ENCODE peak calls at places on chromosomes 12 and 14, in four cellular contexts. One of them, this sample, is unnamed.

GRCh38 chr14:90970167-90970600 is 90.3 kb downstream of the RPS6KA5 start:
- DNase-seq in hepatocyte: no peak
- DNase-seq in lower lobe of right lung: no peak
- DNase-seq in fibroblast of the aortic adventitia: peak; percentile 79
- DNase-seq in this sample: no peak

GRCh38 chr12:116390656-116391335 is 113.3 kb upstream of the MED13L start:
- DNase-seq in hepatocyte: no peak
- DNase-seq in lower lobe of right lung: no peak
- DNase-seq in fibroblast of the aortic adventitia: no peak
- DNase-seq in this sample: no peak

GRCh38 chr14:104422301-104423223 is 157.0 kb upstream of the C14orf180 start:
- DNase-seq in hepatocyte: no peak
- DNase-seq in lower lobe of right lung: no peak
- DNase-seq in fibroblast of the aortic adventitia: no peak
- DNase-seq in this sample: no peak

GRCh38 chr14:51917186-51917585 is 56.8 kb downstream of the GNG2 start:
- DNase-seq in hepatocyte: no peak
- DNase-seq in lower lobe of right lung: no peak
- DNase-seq in fibroblast of the aortic adventitia: peak; percentile 25
- DNase-seq in this sample: no peak

GRCh38 chr12:100823988-100824387 is 29.4 kb downstream of the ANO4 start:
- DNase-seq in hepatocyte: no peak
- DNase-seq in lower lobe of right lung: no peak
- DNase-seq in fibroblast of the aortic adventitia: no peak
- DNase-seq in this sample: no peak

GRCh38 chr14:23102801-23103200 is 2.0 kb downstream of the CIROP start:
- DNase-seq in hepatocyte: no peak
- DNase-seq in lower lobe of right lung: no peak
- DNase-seq in fibroblast of the aortic adventitia: no peak
- DNase-seq in this sample: no peak

GRCh38 chr14:74290415-74290814 is 12.3 kb downstream of the ABCD4 start:
- DNase-seq in hepatocyte: no peak
- DNase-seq in lower lobe of right lung: no peak
- DNase-seq in fibroblast of the aortic adventitia: peak; percentile 16
- DNase-seq in this sample: peak; percentile 20

GRCh38 chr14:88955470-88955869 is 131.0 kb downstream of the TTC8 start:
- DNase-seq in hepatocyte: no peak
- DNase-seq in lower lobe of right lung: no peak
- DNase-seq in fibroblast of the aortic adventitia: no peak
- DNase-seq in this sample: no peak

GRCh38 chr12:38697290-38697689 is 208.1 kb downstream of the CPNE8 start:
- DNase-seq in hepatocyte: no peak
- DNase-seq in lower lobe of right lung: no peak
- DNase-seq in fibroblast of the aortic adventitia: no peak
- DNase-seq in this sample: no peak

GRCh38 chr12:92786045-92786444 is 83.3 kb downstream of the PLEKHG7 start:
- DNase-seq in hepatocyte: no peak
- DNase-seq in lower lobe of right lung: no peak
- DNase-seq in fibroblast of the aortic adventitia: peak; percentile 64
- DNase-seq in this sample: no peak

GRCh38 chr14:98858158-98858557 is 413.8 kb downstream of the BCL11B start:
- DNase-seq in hepatocyte: no peak
- DNase-seq in lower lobe of right lung: no peak
- DNase-seq in fibroblast of the aortic adventitia: no peak
- DNase-seq in this sample: no peak

GRCh38 chr12:49553512-49554088 is 14.3 kb downstream of the MCRS1 start:
- DNase-seq in hepatocyte: no peak
- DNase-seq in lower lobe of right lung: no peak
- DNase-seq in fibroblast of the aortic adventitia: no peak
- DNase-seq in this sample: peak; percentile 65

GRCh38 chr14:61147898-61148549 is 133.1 kb downstream of the TMEM30B start:
- DNase-seq in hepatocyte: no peak
- DNase-seq in lower lobe of right lung: no peak
- DNase-seq in fibroblast of the aortic adventitia: peak; percentile 63
- DNase-seq in this sample: peak; percentile 91

GRCh38 chr12:45217846-45218245 is 2.0 kb downstream of the ANO6 start:
- DNase-seq in hepatocyte: no peak
- DNase-seq in lower lobe of right lung: no peak
- DNase-seq in fibroblast of the aortic adventitia: peak; percentile 18
- DNase-seq in this sample: no peak

GRCh38 chr14:62001988-62002387 is 239.8 kb downstream of the SNAPC1 start:
- DNase-seq in hepatocyte: no peak
- DNase-seq in lower lobe of right lung: no peak
- DNase-seq in fibroblast of the aortic adventitia: no peak
- DNase-seq in this sample: peak; percentile 4

GRCh38 chr12:24955853-24956252 is 7.0 kb upstream of the BCAT1 start:
- DNase-seq in hepatocyte: no peak
- DNase-seq in lower lobe of right lung: no peak
- DNase-seq in fibroblast of the aortic adventitia: no peak
- DNase-seq in this sample: no peak

GRCh38 chr14:96502621-96503251 is 554 bp downstream of the PAPOLA start:
- DNase-seq in hepatocyte: peak; percentile 56
- DNase-seq in lower lobe of right lung: peak; percentile 84
- DNase-seq in fibroblast of the aortic adventitia: peak; percentile 25
- DNase-seq in this sample: peak; percentile 43

GRCh38 chr12:120961604-120962486 is 16.5 kb upstream of the HNF1A start:
- DNase-seq in hepatocyte: peak; percentile 93
- DNase-seq in lower lobe of right lung: no peak
- DNase-seq in fibroblast of the aortic adventitia: no peak
- DNase-seq in this sample: no peak

GRCh38 chr14:72892879-72893635 is 844 bp downstream of the DPF3 start:
- DNase-seq in hepatocyte: peak; percentile 26
- DNase-seq in lower lobe of right lung: peak; percentile 49
- DNase-seq in fibroblast of the aortic adventitia: peak; percentile 23
- DNase-seq in this sample: peak; percentile 13

GRCh38 chr12:79124385-79124784 is 259.8 kb downstream of the SYT1 start:
- DNase-seq in hepatocyte: no peak
- DNase-seq in lower lobe of right lung: no peak
- DNase-seq in fibroblast of the aortic adventitia: no peak
- DNase-seq in this sample: no peak

GRCh38 chr14:96811265-96811664 is 14.1 kb downstream of the VRK1 start:
- DNase-seq in hepatocyte: no peak
- DNase-seq in lower lobe of right lung: no peak
- DNase-seq in fibroblast of the aortic adventitia: peak; percentile 89
- DNase-seq in this sample: peak; percentile 34

GRCh38 chr14:91223028-91223783 is 21.3 kb downstream of the GPR68 start:
- DNase-seq in hepatocyte: no peak
- DNase-seq in lower lobe of right lung: no peak
- DNase-seq in fibroblast of the aortic adventitia: no peak
- DNase-seq in this sample: no peak

GRCh38 chr12:57616383-57617101 is 5.3 kb downstream of the ARHGEF25 start:
- DNase-seq in hepatocyte: no peak
- DNase-seq in lower lobe of right lung: no peak
- DNase-seq in fibroblast of the aortic adventitia: peak; percentile 57
- DNase-seq in this sample: peak; percentile 55

GRCh38 chr12:6226701-6227096 is 26.5 kb downstream of the CD9 start:
- DNase-seq in hepatocyte: peak; percentile 29
- DNase-seq in lower lobe of right lung: peak; percentile 76
- DNase-seq in fibroblast of the aortic adventitia: no peak
- DNase-seq in this sample: no peak

GRCh38 chr14:104384776-104385071 is 194.8 kb upstream of the C14orf180 start:
- DNase-seq in hepatocyte: no peak
- DNase-seq in lower lobe of right lung: no peak
- DNase-seq in fibroblast of the aortic adventitia: no peak
- DNase-seq in this sample: no peak

GRCh38 chr14:90518941-90519256 is 122.1 kb downstream of the CALM1 start:
- DNase-seq in hepatocyte: peak; percentile 22
- DNase-seq in lower lobe of right lung: peak; percentile 39
- DNase-seq in fibroblast of the aortic adventitia: no peak
- DNase-seq in this sample: peak; percentile 72

GRCh38 chr14:102930753-102931579 is 8.5 kb downstream of the AMN start:
- DNase-seq in hepatocyte: peak; percentile 34
- DNase-seq in lower lobe of right lung: peak; percentile 49
- DNase-seq in fibroblast of the aortic adventitia: peak; percentile 5
- DNase-seq in this sample: peak; percentile 65

GRCh38 chr12:132807295-132808222 is 21.1 kb downstream of the GOLGA3 start:
- DNase-seq in hepatocyte: no peak
- DNase-seq in lower lobe of right lung: no peak
- DNase-seq in fibroblast of the aortic adventitia: no peak
- DNase-seq in this sample: no peak

GRCh38 chr14:100261621-100262020 is 22.7 kb downstream of the YY1 start:
- DNase-seq in hepatocyte: no peak
- DNase-seq in lower lobe of right lung: no peak
- DNase-seq in fibroblast of the aortic adventitia: no peak
- DNase-seq in this sample: no peak

GRCh38 chr14:65751510-65751909 is 339.0 kb downstream of the FUT8 start:
- DNase-seq in hepatocyte: no peak
- DNase-seq in lower lobe of right lung: no peak
- DNase-seq in fibroblast of the aortic adventitia: no peak
- DNase-seq in this sample: no peak

GRCh38 chr14:21476526-21476924 is 234 bp downstream of the RAB2B start:
- DNase-seq in hepatocyte: peak; percentile 93
- DNase-seq in lower lobe of right lung: peak; percentile 93
- DNase-seq in fibroblast of the aortic adventitia: no peak
- DNase-seq in this sample: peak; percentile 86

GRCh38 chr14:29028973-29029582 is 262.5 kb downstream of the FOXG1 start:
- DNase-seq in hepatocyte: peak; percentile 73
- DNase-seq in lower lobe of right lung: no peak
- DNase-seq in fibroblast of the aortic adventitia: peak; percentile 13
- DNase-seq in this sample: no peak

GRCh38 chr14:69933623-69934275 is 54.5 kb downstream of the SMOC1 start:
- DNase-seq in hepatocyte: no peak
- DNase-seq in lower lobe of right lung: no peak
- DNase-seq in fibroblast of the aortic adventitia: no peak
- DNase-seq in this sample: no peak

GRCh38 chr12:101891462-101891971 is 14.1 kb downstream of the DRAM1 start:
- DNase-seq in hepatocyte: peak; percentile 49
- DNase-seq in lower lobe of right lung: peak; percentile 69
- DNase-seq in fibroblast of the aortic adventitia: peak; percentile 65
- DNase-seq in this sample: peak; percentile 31

GRCh38 chr14:83883732-83884131 is 1646.2 kb upstream of the FLRT2 start:
- DNase-seq in hepatocyte: no peak
- DNase-seq in lower lobe of right lung: no peak
- DNase-seq in fibroblast of the aortic adventitia: no peak
- DNase-seq in this sample: no peak

GRCh38 chr14:89185919-89186849 is 230.8 kb downstream of the FOXN3 start:
- DNase-seq in hepatocyte: peak; percentile 68
- DNase-seq in lower lobe of right lung: no peak
- DNase-seq in fibroblast of the aortic adventitia: peak; percentile 66
- DNase-seq in this sample: peak; percentile 73

GRCh38 chr14:60653709-60654161 is 4.5 kb upstream of the SIX1 start:
- DNase-seq in hepatocyte: no peak
- DNase-seq in lower lobe of right lung: no peak
- DNase-seq in fibroblast of the aortic adventitia: no peak
- DNase-seq in this sample: no peak

GRCh38 chr12:57010627-57011224 is 4.4 kb upstream of the ZBTB39 start:
- DNase-seq in hepatocyte: no peak
- DNase-seq in lower lobe of right lung: no peak
- DNase-seq in fibroblast of the aortic adventitia: no peak
- DNase-seq in this sample: no peak

GRCh38 chr12:110776410-110776809 is 33.7 kb upstream of the PPP1CC start:
- DNase-seq in hepatocyte: no peak
- DNase-seq in lower lobe of right lung: no peak
- DNase-seq in fibroblast of the aortic adventitia: no peak
- DNase-seq in this sample: no peak

GRCh38 chr14:77113644-77114043 is 15.6 kb downstream of the CIPC start:
- DNase-seq in hepatocyte: no peak
- DNase-seq in lower lobe of right lung: no peak
- DNase-seq in fibroblast of the aortic adventitia: no peak
- DNase-seq in this sample: no peak
- TF ChIP-seq CTCF in hepatocyte: no peak
- TF ChIP-seq CTCF in lower lobe of right lung: no peak
- TF ChIP-seq CTCF in fibroblast of the aortic adventitia: no peak
- TF ChIP-seq CTCF in this sample: no peak

GRCh38 chr12:123427036-123427769 is 9.3 kb downstream of the RILPL2 start:
- DNase-seq in hepatocyte: no peak
- DNase-seq in lower lobe of right lung: no peak
- DNase-seq in fibroblast of the aortic adventitia: no peak
- DNase-seq in this sample: no peak

DNA sequence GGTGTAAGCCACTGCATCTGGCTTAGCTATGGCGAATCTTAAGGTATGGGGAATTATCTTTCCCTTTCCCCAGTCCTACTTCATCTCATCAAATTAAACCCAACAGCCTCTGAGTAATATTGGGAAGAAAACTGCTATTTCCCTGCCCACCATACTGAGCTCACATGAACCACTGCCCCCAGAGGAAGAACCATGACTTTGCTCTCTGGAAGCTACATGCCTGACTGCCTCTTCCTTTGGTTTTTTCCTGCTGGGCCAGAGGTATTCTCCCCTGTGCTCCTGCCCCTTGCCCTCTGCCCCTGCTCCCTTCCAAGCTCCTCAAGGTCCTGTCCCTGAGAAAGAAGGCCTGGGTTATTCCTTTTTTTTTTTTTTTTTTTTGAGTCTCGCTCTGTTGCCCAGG is 15.2 kb downstream of the RILPL2 start:
- DNase-seq in hepatocyte: no peak
- DNase-seq in lower lobe of right lung: no peak
- DNase-seq in fibroblast of the aortic adventitia: no peak
- DNase-seq in this sample: no peak
- TF ChIP-seq CTCF in hepatocyte: no peak
- TF ChIP-seq CTCF in lower lobe of right lung: no peak
- TF ChIP-seq CTCF in fibroblast of the aortic adventitia: no peak
- TF ChIP-seq CTCF in this sample: no peak

GRCh38 chr14:37712976-37713431 is 117.6 kb downstream of the TTC6 start:
- DNase-seq in hepatocyte: no peak
- DNase-seq in lower lobe of right lung: no peak
- DNase-seq in fibroblast of the aortic adventitia: no peak
- DNase-seq in this sample: no peak

GRCh38 chr14:37711499-37712475 is 116.4 kb downstream of the TTC6 start:
- DNase-seq in hepatocyte: peak; percentile 42
- DNase-seq in lower lobe of right lung: no peak
- DNase-seq in fibroblast of the aortic adventitia: no peak
- DNase-seq in this sample: no peak

GRCh38 chr14:37707716-37708115 is 112.3 kb downstream of the TTC6 start:
- DNase-seq in hepatocyte: no peak
- DNase-seq in lower lobe of right lung: no peak
- DNase-seq in fibroblast of the aortic adventitia: no peak
- DNase-seq in this sample: no peak

GRCh38 chr14:37708481-37708880 is 113.1 kb downstream of the TTC6 start:
- DNase-seq in hepatocyte: no peak
- DNase-seq in lower lobe of right lung: no peak
- DNase-seq in fibroblast of the aortic adventitia: no peak
- DNase-seq in this sample: no peak

GRCh38 chr14:37709419-37710195 is 114.2 kb downstream of the TTC6 start:
- DNase-seq in hepatocyte: no peak
- DNase-seq in lower lobe of right lung: no peak
- DNase-seq in fibroblast of the aortic adventitia: peak; percentile 17
- DNase-seq in this sample: peak; percentile 33
- TF ChIP-seq CTCF in hepatocyte: peak; percentile 61
- TF ChIP-seq CTCF in lower lobe of right lung: no peak
- TF ChIP-seq CTCF in fibroblast of the aortic adventitia: peak; percentile 31
- TF ChIP-seq CTCF in this sample: peak; percentile 37

GRCh38 chr14:92456215-92457017 is 57.2 kb upstream of the RIN3 start:
- DNase-seq in hepatocyte: peak; percentile 83
- DNase-seq in lower lobe of right lung: peak; percentile 83
- DNase-seq in fibroblast of the aortic adventitia: peak; percentile 77
- DNase-seq in this sample: peak; percentile 63
- TF ChIP-seq CTCF in hepatocyte: peak; percentile 69
- TF ChIP-seq CTCF in lower lobe of right lung: peak; percentile 70
- TF ChIP-seq CTCF in fibroblast of the aortic adventitia: peak; percentile 79
- TF ChIP-seq CTCF in this sample: peak; percentile 50

This sample was measured in MCF 10A.